ENCODE peak calls at places on chromosomes 6 and 20, in four cellular contexts. J is neural progenitor cell, C is astrocyte of the cerebellum, G is body of pancreas. X is an unnamed sample.

GRCh38 chr20:53685070-53685595 is 91.5 kb upstream of the ZNF217 start:
- DNase-seq in J (no peak), C (no peak), G (no peak), X (no peak)

GRCh38 chr6:12243169-12243568 is 47.0 kb upstream of the EDN1 start:
- DNase-seq in J (no peak), C (no peak), G (no peak), X (no peak)

GRCh38 chr6:150279533-150279932 is 89.3 kb upstream of the IYD start:
- DNase-seq in J (no peak), C (no peak), G (no peak), X (no peak)

GRCh38 chr6:9204171-9204570 is 768.8 kb upstream of the SLC35B3 start:
- DNase-seq in J (no peak), C (peak), G (peak), X (no peak)

GRCh38 chr20:45685896-45686295 is 15.9 kb upstream of the WFDC11 start:
- DNase-seq in J (peak), C (no peak), G (no peak), X (no peak)

GRCh38 chr6:89350281-89351037 is 2.1 kb downstream of the UBE2J1 start:
- DNase-seq in J (no peak), C (no peak), G (no peak), X (no peak)

GRCh38 chr6:25181923-25182322 is 97.3 kb upstream of the CARMIL1 start:
- DNase-seq in J (no peak), C (no peak), G (no peak), X (no peak)

GRCh38 chr6:715709-716450 is 22.9 kb upstream of the EXOC2 start:
- DNase-seq in J (no peak), C (no peak), G (no peak), X (no peak)

GRCh38 chr20:23180451-23180921 is 94.4 kb upstream of the CD93 start:
- DNase-seq in J (no peak), C (no peak), G (no peak), X (no peak)

GRCh38 chr20:11777861-11778570 is 139.7 kb upstream of the BTBD3 start:
- DNase-seq in J (no peak), C (no peak), G (no peak), X (no peak)

GRCh38 chr6:150053450-150053849 is 15.5 kb downstream of the ULBP3 start:
- DNase-seq in J (no peak), C (no peak), G (no peak), X (no peak)

GRCh38 chr20:16518068-16518783 is 55.0 kb downstream of the KIF16B start:
- DNase-seq in J (peak), C (peak), G (peak), X (no peak)

GRCh38 chr6:108944707-108945685 is 96.8 kb downstream of the ARMC2 start:
- DNase-seq in J (no peak), C (peak), G (no peak), X (no peak)

GRCh38 chr6:37840940-37841300 is 21.4 kb downstream of the ZFAND3 start:
- DNase-seq in J (no peak), C (no peak), G (no peak), X (no peak)

GRCh38 chr6:124867126-124867525 is 95.1 kb upstream of the RNF217 start:
- DNase-seq in J (no peak), C (no peak), G (no peak), X (no peak)

GRCh38 chr6:149013932-149014331 is 267.1 kb downstream of the UST start:
- DNase-seq in J (no peak), C (no peak), G (no peak), X (no peak)

GRCh38 chr20:7137395-7138151 is 370.1 kb downstream of the BMP2 start:
- DNase-seq in J (no peak), C (no peak), G (no peak), X (no peak)

GRCh38 chr20:22762576-22763256 is 178.3 kb upstream of the FOXA2 start:
- DNase-seq in J (no peak), C (no peak), G (no peak), X (peak)

GRCh38 chr6:163996491-163996890 is 582.0 kb downstream of the QKI start:
- DNase-seq in J (no peak), C (no peak), G (no peak), X (no peak)

GRCh38 chr20:44629542-44629941 is 22.0 kb downstream of the ADA start:
- DNase-seq in J (no peak), C (no peak), G (no peak), X (no peak)

GRCh38 chr20:9374068-9374467 is 140.3 kb upstream of the LAMP5 start:
- DNase-seq in J (no peak), C (peak), G (no peak), X (no peak)

GRCh38 chr20:44084891-44085290 is 102.1 kb downstream of the JPH2 start:
- DNase-seq in J (no peak), C (no peak), G (no peak), X (no peak)

GRCh38 chr20:62239278-62239879 is 1.1 kb downstream of the OSBPL2 start:
- DNase-seq in J (no peak), C (no peak), G (peak), X (no peak)

GRCh38 chr6:170269151-170269872 is 21.6 kb downstream of the DLL1 start:
- DNase-seq in J (peak), C (no peak), G (peak), X (no peak)

GRCh38 chr6:56551409-56552120 is 91.1 kb downstream of the DST start:
- DNase-seq in J (no peak), C (no peak), G (no peak), X (no peak)

GRCh38 chr6:147170269-147170668 is 33.9 kb upstream of the STXBP5 start:
- DNase-seq in J (no peak), C (peak), G (no peak), X (no peak)

GRCh38 chr20:57179265-57179664 is 87.2 kb downstream of the BMP7 start:
- DNase-seq in J (no peak), C (no peak), G (no peak), X (peak)

GRCh38 chr20:2305946-2306345 is 10.1 kb downstream of the TGM3 start:
- DNase-seq in J (peak), C (no peak), G (no peak), X (no peak)

GRCh38 chr6:49676671-49677281 is 36.6 kb downstream of the CRISP2 start:
- DNase-seq in J (no peak), C (no peak), G (no peak), X (no peak)

GRCh38 chr20:18164356-18164755 is 26.7 kb downstream of the KAT14 start:
- DNase-seq in J (no peak), C (no peak), G (no peak), X (no peak)

GRCh38 chr6:119210596-119210995 is 132.1 kb upstream of the FAM184A start:
- DNase-seq in J (no peak), C (no peak), G (no peak), X (no peak)

GRCh38 chr20:22379472-22379871 is 204.9 kb downstream of the FOXA2 start:
- DNase-seq in J (no peak), C (no peak), G (no peak), X (no peak)

GRCh38 chr6:6915813-6916547 is 191.8 kb upstream of the RREB1 start:
- DNase-seq in J (no peak), C (peak), G (peak), X (peak)

GRCh38 chr6:136539967-136540366 is 10.3 kb downstream of the MAP7 start:
- DNase-seq in J (peak), C (peak), G (no peak), X (no peak)

GRCh38 chr6:133999305-133999704 is 46.3 kb downstream of the TBPL1 start:
- DNase-seq in J (no peak), C (no peak), G (no peak), X (no peak)

GRCh38 chr6:12849420-12850200 is 133.0 kb downstream of the PHACTR1 start:
- DNase-seq in J (no peak), C (no peak), G (no peak), X (no peak)

GRCh38 chr20:15342987-15343639 is 1005.7 kb upstream of the FLRT3 start:
- DNase-seq in J (no peak), C (no peak), G (no peak), X (no peak)

GRCh38 chr6:53327017-53327395 is 21.7 kb downstream of the ELOVL5 start:
- DNase-seq in J (no peak), C (no peak), G (no peak), X (no peak)
- H3K4me3 ChIP-seq in J (no peak), C (no peak), G (no peak), X (no peak)

GRCh38 chr6:123788319-123788718 is 15.3 kb upstream of the NKAIN2 start:
- DNase-seq in J (no peak), C (no peak), G (no peak), X (no peak)
- H3K4me3 ChIP-seq in J (no peak), C (no peak), G (no peak), X (no peak)

GRCh38 chr20:63496404-63497120 is 2.3 kb downstream of the EEF1A2 start:
- DNase-seq in J (no peak), C (no peak), G (no peak), X (no peak)
- H3K4me3 ChIP-seq in J (no peak), C (no peak), G (no peak), X (peak)

GRCh38 chr6:18177566-18177965 is 22.3 kb downstream of the KDM1B start:
- DNase-seq in J (no peak), C (no peak), G (no peak), X (no peak)

GRCh38 chr6:18168264-18168663 is 13.0 kb downstream of the KDM1B start:
- DNase-seq in J (no peak), C (no peak), G (no peak), X (no peak)

GRCh38 chr6:18166314-18167007 is 11.2 kb downstream of the KDM1B start:
- DNase-seq in J (no peak), C (no peak), G (no peak), X (no peak)

GRCh38 chr6:18171861-18172260 is 16.6 kb downstream of the KDM1B start:
- DNase-seq in J (no peak), C (no peak), G (no peak), X (no peak)
- H3K4me3 ChIP-seq in J (no peak), C (no peak), G (no peak), X (no peak)

GRCh38 chr6:158026054-158026900 is 44.6 kb downstream of the SYNJ2 start:
- DNase-seq in J (no peak), C (peak), G (peak), X (peak)
- H3K4me3 ChIP-seq in J (no peak), C (peak), G (no peak), X (no peak)

DNA sequence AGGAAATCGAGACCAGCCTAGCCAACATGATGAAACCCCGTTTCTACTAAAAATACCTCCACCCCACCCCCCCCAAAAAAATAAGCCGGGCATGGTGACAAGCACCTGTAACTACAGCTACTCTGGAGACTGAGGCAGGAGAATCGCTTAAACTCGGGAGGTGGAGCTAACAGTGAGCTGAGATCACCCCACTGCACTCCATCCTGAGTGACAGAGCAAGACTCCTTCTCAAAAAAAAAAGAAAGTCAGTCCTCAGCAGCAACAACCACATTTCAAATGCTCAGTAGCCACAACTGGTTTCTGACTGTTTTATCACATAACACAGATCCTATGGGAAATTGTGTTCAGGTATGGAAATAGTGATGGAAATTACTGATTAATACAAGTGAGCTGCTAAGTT is 135.4 kb downstream of the HFE start:
- DNase-seq in J (no peak), C (no peak), G (no peak), X (no peak)
- H3K4me3 ChIP-seq in J (peak), C (no peak), G (no peak), X (no peak)

GRCh38 chr20:52047811-52048302 is 143.7 kb downstream of the ZFP64 start:
- DNase-seq in J (peak), C (peak), G (no peak), X (no peak)
- H3K4me3 ChIP-seq in J (peak), C (no peak), G (no peak), X (no peak)

GRCh38 chr6:129773304-129773703 is 63.3 kb upstream of the ARHGAP18 start:
- DNase-seq in J (no peak), C (no peak), G (no peak), X (no peak)

GRCh38 chr6:129765008-129765407 is 55.0 kb upstream of the ARHGAP18 start:
- DNase-seq in J (peak), C (no peak), G (no peak), X (no peak)

GRCh38 chr6:129766959-129767728 is 57.2 kb upstream of the ARHGAP18 start:
- DNase-seq in J (peak), C (peak), G (no peak), X (peak)

DNA sequence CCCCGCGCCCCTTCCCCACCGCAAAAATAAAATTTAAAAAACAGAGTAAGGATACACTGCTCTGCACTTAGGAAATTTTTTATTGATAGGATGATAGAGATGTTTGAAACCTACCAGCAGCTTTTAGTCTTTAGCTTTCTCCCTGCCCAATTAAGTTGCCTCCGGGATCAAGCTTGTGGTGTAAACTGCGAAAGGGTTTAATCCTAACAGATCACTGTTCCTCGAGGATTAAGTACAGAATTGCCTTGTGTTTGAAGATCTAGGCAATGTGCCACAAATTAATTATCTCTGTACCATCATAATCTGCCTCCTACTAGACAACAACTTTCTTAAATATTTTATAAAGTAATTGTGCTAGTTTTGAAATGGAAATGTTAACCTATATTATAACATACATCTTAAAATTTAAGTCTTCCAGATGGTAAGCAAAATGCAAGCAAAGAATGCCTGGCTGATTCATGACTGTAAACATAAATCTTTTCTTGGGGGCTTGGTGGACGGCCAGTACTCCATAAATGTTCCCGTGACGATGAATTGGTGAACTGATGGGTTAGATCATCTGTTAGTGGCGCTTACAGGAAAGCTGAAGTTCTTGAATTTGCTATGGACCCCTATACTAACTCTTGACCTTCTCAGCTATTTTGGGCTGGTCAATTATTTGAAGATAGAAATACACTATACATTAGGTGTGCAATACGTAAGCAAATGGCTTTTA is 58.0 kb upstream of the ARHGAP18 start:
- DNase-seq in J (peak), C (no peak), G (no peak), X (no peak)
- H3K4me3 ChIP-seq in J (peak), C (peak), G (no peak), X (no peak)